ENCODE peak calls at places on chromosomes 16 and 17, in ten cellular contexts. S is caudate nucleus; C is osteoblast; T is HEK293T; A is epithelial cell of esophagus; B is NCI-H2107; G is activated naive CD4-positive, alpha-beta T cell; K is activated effector memory CD4-positive, alpha-beta T cell treated with anti-CD3 and anti-CD28 coated beads, Interleukin-2, amount 50 U/mL, for 16 hours; O is cardiac muscle cell; V is DMS153. I is an unnamed sample.

GRCh38 chr16:72092832-72093447 is 480 bp downstream of the TXNL4B start:
- DNase-seq in O (peak), C (peak), K (no peak), B (no peak), S (no peak), T (peak), V (no peak), A (peak), G (no peak), I (no peak)

GRCh38 chr17:79070266-79070880 is 4.3 kb upstream of the ENGASE start:
- DNase-seq in C (peak), A (no peak), B (no peak), G (no peak), O (no peak), S (no peak), T (no peak), K (peak), V (no peak), I (no peak)

GRCh38 chr17:64687959-64688358 is 25.9 kb upstream of the SMURF2 start:
- DNase-seq in A (peak), K (no peak), T (no peak), S (no peak), G (no peak), V (no peak), C (peak), B (no peak), O (peak), I (no peak)

GRCh38 chr17:74868908-74869255 is 3.9 kb downstream of the FDXR start:
- DNase-seq in S (no peak), C (no peak), A (no peak), O (no peak), B (no peak), K (no peak), V (no peak), G (no peak), T (no peak), I (no peak)

GRCh38 chr17:72985882-72986720 is 106.4 kb downstream of the SLC39A11 start:
- DNase-seq in T (peak), C (peak), B (peak), V (peak), K (peak), O (peak), A (peak), S (no peak), G (no peak), I (peak)

GRCh38 chr16:11871193-11871592 is 19.9 kb upstream of the RSL1D1 start:
- DNase-seq in O (peak), C (no peak), K (no peak), S (no peak), G (no peak), T (no peak), B (no peak), A (no peak), V (no peak), I (no peak)

GRCh38 chr17:38794221-38794620 is 5.1 kb downstream of the PIP4K2B start:
- DNase-seq in K (no peak), T (no peak), S (no peak), O (no peak), B (no peak), V (no peak), C (no peak), G (no peak), A (no peak), I (no peak)

GRCh38 chr16:10877472-10877946 is 507 bp downstream of the CIITA start:
- DNase-seq in V (no peak), S (no peak), B (no peak), C (no peak), K (no peak), G (no peak), A (no peak), T (no peak), O (no peak), I (no peak)

GRCh38 chr16:4053663-4054479 is 62.4 kb downstream of the ADCY9 start:
- DNase-seq in B (peak), G (no peak), K (no peak), V (peak), O (peak), T (no peak), C (peak), S (no peak), A (peak), I (peak)

GRCh38 chr17:8649157-8650118 is 18.9 kb upstream of the MYH10 start:
- DNase-seq in C (peak), K (no peak), T (no peak), V (no peak), B (no peak), S (no peak), O (peak), A (no peak), G (no peak), I (no peak)

GRCh38 chr17:18182978-18183333 is 672 bp upstream of the ALKBH5 start:
- DNase-seq in V (no peak), K (peak), A (peak), C (peak), T (peak), S (peak), G (peak), O (peak), B (no peak), I (peak)

GRCh38 chr16:10579575-10579964 is 828 bp downstream of the EMP2 start:
- DNase-seq in K (no peak), A (no peak), T (no peak), B (no peak), C (no peak), S (no peak), G (no peak), V (no peak), O (no peak), I (no peak)

GRCh38 chr16:50680556-50680893 is 587 bp downstream of the SNX20 start:
- DNase-seq in B (no peak), G (no peak), V (no peak), A (no peak), K (no peak), T (no peak), C (no peak), O (no peak), S (no peak), I (no peak)

GRCh38 chr17:46764709-46765401 is 53.6 kb downstream of the WNT3 start:
- DNase-seq in K (no peak), O (peak), A (peak), T (no peak), B (no peak), V (no peak), G (no peak), C (peak), S (no peak), I (no peak)

GRCh38 chr16:56795011-56795410 is 65.1 kb downstream of the NUP93 start:
- DNase-seq in B (no peak), G (no peak), K (no peak), S (no peak), T (no peak), A (no peak), V (no peak), O (no peak), C (no peak), I (no peak)

GRCh38 chr17:76948726-76949342 is 80.6 kb downstream of the MGAT5B start:
- DNase-seq in K (no peak), S (no peak), G (no peak), V (peak), C (peak), B (peak), T (no peak), O (no peak), A (no peak), I (no peak)

GRCh38 chr17:21287703-21288449 is 3.4 kb downstream of the MAP2K3 start:
- DNase-seq in V (peak), A (peak), K (peak), G (peak), C (peak), B (no peak), S (no peak), T (no peak), O (peak), I (no peak)

GRCh38 chr17:77723909-77724875 is 234.3 kb upstream of the TNRC6C start:
- DNase-seq in S (no peak), O (no peak), G (no peak), V (no peak), C (no peak), B (no peak), K (peak), T (no peak), A (no peak), I (no peak)

GRCh38 chr17:10271004-10271620 is 72.7 kb upstream of the GAS7 start:
- DNase-seq in O (peak), K (no peak), G (no peak), B (no peak), V (no peak), C (no peak), S (no peak), A (no peak), T (no peak), I (no peak)

GRCh38 chr16:278863-279366 is 1.5 kb upstream of the ARHGDIG start:
- DNase-seq in B (no peak), S (no peak), K (peak), T (no peak), V (peak), O (peak), A (peak), G (no peak), C (peak), I (no peak)

GRCh38 chr17:78986048-78986648 is 6.4 kb upstream of the LGALS3BP start:
- DNase-seq in T (no peak), G (no peak), O (peak), K (no peak), A (no peak), C (peak), S (no peak), V (peak), B (no peak), I (no peak)

GRCh38 chr16:54140057-54140787 is 146.4 kb downstream of the IRX3 start:
- DNase-seq in C (no peak), S (no peak), T (no peak), V (no peak), O (peak), B (no peak), A (no peak), G (no peak), K (no peak), I (no peak)

GRCh38 chr17:47709594-47709993 is 15.6 kb downstream of the TBKBP1 start:
- DNase-seq in G (no peak), S (no peak), B (no peak), O (no peak), C (no peak), V (no peak), A (no peak), T (no peak), K (no peak), I (no peak)

GRCh38 chr17:82012482-82013295 is 10.0 kb downstream of the CENPX start:
- DNase-seq in A (no peak), C (no peak), S (no peak), G (no peak), B (no peak), V (peak), O (no peak), K (no peak), T (no peak), I (peak)

GRCh38 chr16:87948735-87949070 is 2.5 kb upstream of the BANP start:
- DNase-seq in S (no peak), A (no peak), K (no peak), G (no peak), C (no peak), B (no peak), V (no peak), T (no peak), O (no peak), I (no peak)

GRCh38 chr16:54194008-54194731 is 92.4 kb downstream of the IRX3 start:
- DNase-seq in G (no peak), C (peak), K (no peak), S (no peak), A (peak), T (peak), V (peak), B (peak), O (peak), I (no peak)

GRCh38 chr17:74116087-74116717 is 87.3 kb upstream of the RPL38 start:
- DNase-seq in O (no peak), B (no peak), V (no peak), G (no peak), C (peak), A (no peak), S (no peak), T (no peak), K (peak), I (peak)

GRCh38 chr17:42833771-42834422 is 700 bp downstream of the PSME3 start:
- DNase-seq in V (no peak), B (no peak), A (no peak), O (no peak), C (no peak), K (no peak), S (no peak), T (no peak), G (no peak), I (no peak)

GRCh38 chr17:2542456-2542855 is 30.8 kb upstream of the METTL16 start:
- DNase-seq in S (no peak), C (no peak), G (no peak), B (no peak), T (no peak), A (peak), K (no peak), O (no peak), V (no peak), I (no peak)

GRCh38 chr16:4323845-4324478 is 8.1 kb downstream of the GLIS2 start:
- DNase-seq in C (peak), V (no peak), G (no peak), B (no peak), O (peak), S (no peak), K (no peak), A (no peak), T (peak), I (no peak)

GRCh38 chr17:6259899-6260298 is 175.0 kb downstream of the AIPL1 start:
- DNase-seq in K (no peak), B (no peak), V (no peak), S (no peak), T (no peak), C (no peak), G (no peak), O (no peak), A (peak), I (no peak)

GRCh38 chr16:1072526-1073261 is at the start of gene SSTR5:
- DNase-seq in O (no peak), A (no peak), B (no peak), C (no peak), T (no peak), K (no peak), V (no peak), G (no peak), S (no peak), I (no peak)

GRCh38 chr17:64504769-64505319 is 1.2 kb downstream of the DDX5 start:
- DNase-seq in A (peak), G (no peak), T (no peak), S (no peak), O (peak), C (no peak), B (no peak), K (no peak), V (no peak), I (no peak)

GRCh38 chr16:79821911-79822310 is 221.4 kb upstream of the MAF start:
- DNase-seq in T (no peak), G (no peak), A (peak), O (no peak), V (peak), C (no peak), K (no peak), S (no peak), B (no peak), I (no peak)

GRCh38 chr17:69339937-69340336 is 13.0 kb upstream of the ABCA5 start:
- DNase-seq in B (no peak), A (no peak), K (no peak), C (no peak), T (no peak), G (no peak), S (no peak), O (no peak), V (no peak), I (no peak)

GRCh38 chr16:50442221-50442620 is 73.4 kb upstream of the BRD7 start:
- DNase-seq in A (no peak), B (no peak), K (peak), O (no peak), G (no peak), V (no peak), S (no peak), C (no peak), T (no peak), I (no peak)

GRCh38 chr17:6435968-6436367 is 1.0 kb upstream of the AIPL1 start:
- DNase-seq in O (peak), V (no peak), A (peak), C (peak), B (peak), S (no peak), K (peak), G (peak), T (peak), I (peak)

GRCh38 chr16:48862087-48862532 is 252.1 kb upstream of the N4BP1 start:
- DNase-seq in S (no peak), V (no peak), B (no peak), A (peak), O (no peak), K (no peak), T (no peak), G (no peak), C (no peak), I (no peak)

GRCh38 chr16:31087971-31088370 is 772 bp downstream of the PRSS53 start:
- DNase-seq in A (no peak), K (no peak), V (no peak), G (no peak), C (peak), O (no peak), B (no peak), T (no peak), S (no peak), I (no peak)

GRCh38 chr17:77498056-77498785 is 357.5 kb downstream of the SEC14L1 start:
- DNase-seq in A (no peak), B (no peak), S (no peak), O (no peak), C (peak), T (no peak), G (no peak), V (no peak), K (peak), I (no peak)